ENCODE peak calls at places on chromosomes 6 and 20, in four cellular contexts. E is CD8-positive, alpha-beta T cell; K is tibial artery; B is right atrium auricular region. Q is an unnamed sample.

GRCh38 chr6:41404221-41404866 is 68.9 kb downstream of the NCR2 start:
- DNase-seq in E (no peak), K (no peak), B (no peak), Q (no peak)

GRCh38 chr6:49233483-49233882 is 229.6 kb downstream of the MMUT start:
- DNase-seq in E (no peak), K (no peak), B (no peak), Q (no peak)

GRCh38 chr20:20568604-20569205 is 143.7 kb downstream of the RALGAPA2 start:
- DNase-seq in E (peak; percentile 15), K (no peak), B (no peak), Q (no peak)

GRCh38 chr20:61185181-61185580 is 66.9 kb upstream of the CDH4 start:
- DNase-seq in E (no peak), K (no peak), B (no peak), Q (no peak)

GRCh38 chr6:57158658-57159057 is 13.5 kb upstream of the BAG2 start:
- DNase-seq in E (no peak), K (no peak), B (no peak), Q (no peak)

GRCh38 chr6:52361347-52361944 is 505 bp upstream of the PAQR8 start:
- DNase-seq in E (peak; percentile 27), K (peak; percentile 65), B (peak; percentile 70), Q (no peak)

GRCh38 chr20:50572922-50573777 is 63.0 kb downstream of the PTPN1 start:
- DNase-seq in E (no peak), K (peak; percentile 94), B (peak; percentile 68), Q (peak; percentile 80)

GRCh38 chr6:155315516-155315871 is 1.2 kb upstream of the TFB1M start:
- DNase-seq in E (no peak), K (no peak), B (no peak), Q (no peak)

GRCh38 chr20:44448753-44449546 is 26.7 kb upstream of the TTPAL start:
- DNase-seq in E (no peak), K (no peak), B (no peak), Q (no peak)

GRCh38 chr6:27545271-27546046 is 72.6 kb upstream of the ZNF184 start:
- DNase-seq in E (no peak), K (no peak), B (no peak), Q (no peak)

GRCh38 chr6:44869321-44869897 is 458.7 kb upstream of the RUNX2 start:
- DNase-seq in E (no peak), K (no peak), B (no peak), Q (no peak)

GRCh38 chr6:15953152-15953880 is 175.6 kb upstream of the MYLIP start:
- DNase-seq in E (no peak), K (no peak), B (no peak), Q (no peak)

GRCh38 chr6:53033764-53034163 is 31.4 kb upstream of the FBXO9 start:
- DNase-seq in E (no peak), K (no peak), B (no peak), Q (no peak)

GRCh38 chr6:78810698-78811097 is 56.7 kb upstream of the IRAK1BP1 start:
- DNase-seq in E (no peak), K (no peak), B (no peak), Q (no peak)

GRCh38 chr6:9921366-9921765 is 493.5 kb downstream of the TFAP2A start:
- DNase-seq in E (no peak), K (no peak), B (no peak), Q (no peak)

GRCh38 chr6:24307881-24308280 is 50.0 kb downstream of the DCDC2 start:
- DNase-seq in E (no peak), K (no peak), B (no peak), Q (no peak)

GRCh38 chr6:129646140-129646569 is 63.8 kb downstream of the ARHGAP18 start:
- DNase-seq in E (no peak), K (no peak), B (no peak), Q (no peak)

GRCh38 chr6:54431466-54431865 is 123.2 kb downstream of the TINAG start:
- DNase-seq in E (no peak), K (no peak), B (no peak), Q (no peak)

GRCh38 chr6:139602577-139602976 is 228.1 kb upstream of the CITED2 start:
- DNase-seq in E (no peak), K (no peak), B (no peak), Q (no peak)

GRCh38 chr6:11758878-11759277 is 19.7 kb downstream of the ADTRP start:
- DNase-seq in E (no peak), K (no peak), B (no peak), Q (no peak)

GRCh38 chr6:47076422-47077344 is 34.6 kb upstream of the ADGRF1 start:
- DNase-seq in E (no peak), K (no peak), B (no peak), Q (no peak)

GRCh38 chr6:169070506-169071176 is 183.0 kb downstream of the THBS2 start:
- DNase-seq in E (no peak), K (peak; percentile 98), B (peak; percentile 94), Q (peak; percentile 95)

GRCh38 chr6:106381871-106382270 is 21.4 kb downstream of the CRYBG1 start:
- DNase-seq in E (no peak), K (no peak), B (no peak), Q (no peak)

GRCh38 chr6:128438311-128438916 is 82.0 kb downstream of the PTPRK start:
- DNase-seq in E (no peak), K (no peak), B (no peak), Q (no peak)

GRCh38 chr6:30735668-30736314 is 6.7 kb downstream of the FLOT1 start:
- DNase-seq in E (no peak), K (no peak), B (no peak), Q (no peak)

GRCh38 chr6:3388786-3389185 is 68.1 kb downstream of the SLC22A23 start:
- DNase-seq in E (no peak), K (no peak), B (no peak), Q (no peak)

GRCh38 chr20:823326-823902 is 10.1 kb upstream of the FAM110A start:
- DNase-seq in E (no peak), K (peak; percentile 46), B (no peak), Q (no peak)

GRCh38 chr6:146928503-146928902 is 275.7 kb upstream of the STXBP5 start:
- DNase-seq in E (no peak), K (no peak), B (no peak), Q (no peak)

GRCh38 chr6:56794421-56794820 is 151.7 kb upstream of the DST start:
- DNase-seq in E (no peak), K (no peak), B (no peak), Q (no peak)

GRCh38 chr20:18314786-18315406 is 26.6 kb downstream of the ZNF133 start:
- DNase-seq in E (no peak), K (no peak), B (no peak), Q (no peak)

GRCh38 chr20:58096880-58097813 is 131.3 kb downstream of the ANKRD60 start:
- DNase-seq in E (no peak), K (no peak), B (peak; percentile 50), Q (no peak)

GRCh38 chr6:41286544-41287346 is at the start of gene TREM1:
- DNase-seq in E (no peak), K (peak; percentile 70), B (peak; percentile 72), Q (no peak)

GRCh38 chr20:48831702-48832422 is 4.1 kb upstream of the PREX1 start:
- DNase-seq in E (no peak), K (peak; percentile 82), B (peak; percentile 77), Q (peak; percentile 84)

GRCh38 chr6:33279971-33280511 is 3.1 kb downstream of the B3GALT4 start:
- DNase-seq in E (no peak), K (no peak), B (no peak), Q (no peak)

GRCh38 chr6:169240591-169241390 is 12.9 kb downstream of the THBS2 start:
- DNase-seq in E (no peak), K (peak; percentile 61), B (no peak), Q (no peak)

GRCh38 chr6:31769684-31770371 is 7.3 kb downstream of the VWA7 start:
- DNase-seq in E (peak; percentile 77), K (peak; percentile 82), B (peak; percentile 67), Q (peak; percentile 85)

GRCh38 chr6:160142115-160142715 is 20.6 kb downstream of the SLC22A1 start:
- DNase-seq in E (no peak), K (no peak), B (no peak), Q (no peak)

GRCh38 chr20:53282217-53282955 is 310.2 kb downstream of the TSHZ2 start:
- DNase-seq in E (no peak), K (no peak), B (no peak), Q (no peak)

GRCh38 chr20:3449319-3449718 is 21.5 kb upstream of the ATRN start:
- DNase-seq in E (no peak), K (no peak), B (no peak), Q (no peak)
- H3K27ac ChIP-seq in E (no peak overlapping the region), K (no peak overlapping the region), B (no peak overlapping the region), Q (no peak overlapping the region)

DNA sequence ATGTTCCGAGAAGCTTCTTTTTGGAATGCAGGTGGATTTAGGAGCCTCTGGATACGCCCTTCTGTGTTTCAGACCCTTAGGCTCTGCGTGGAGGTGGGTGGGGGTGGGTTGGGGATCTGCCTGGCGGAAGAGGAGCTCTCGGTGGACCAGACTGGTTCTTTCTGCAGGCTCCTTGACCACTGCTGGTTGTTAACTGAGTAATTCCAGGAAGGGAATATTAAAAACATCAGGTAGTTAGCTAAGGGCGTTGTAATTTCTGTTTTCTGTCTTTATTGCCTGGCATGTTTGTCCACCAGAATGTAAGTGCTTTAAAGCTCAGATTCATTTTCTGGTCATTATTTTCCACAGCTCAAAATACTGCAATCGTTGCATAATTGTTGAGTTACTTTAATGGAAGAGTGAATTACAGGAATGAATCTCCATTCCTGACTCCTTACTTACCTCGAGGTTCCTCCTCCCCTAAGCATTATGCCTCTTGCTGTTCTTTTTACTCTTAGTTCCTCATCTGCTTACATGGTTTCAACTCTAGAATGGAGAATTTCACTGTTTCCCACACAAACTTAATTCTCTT is 5.8 kb downstream of the CDYL start:
- DNase-seq in E (no peak), K (no peak), B (no peak), Q (no peak)
- H3K4me1 ChIP-seq in E (peaks cover 41% of the 10 kb centered on the region), K (peaks cover 35% of the 10 kb centered on the region), B (peaks cover 25% of the 10 kb centered on the region), Q (peaks cover 4% of the 10 kb centered on the region)

DNA sequence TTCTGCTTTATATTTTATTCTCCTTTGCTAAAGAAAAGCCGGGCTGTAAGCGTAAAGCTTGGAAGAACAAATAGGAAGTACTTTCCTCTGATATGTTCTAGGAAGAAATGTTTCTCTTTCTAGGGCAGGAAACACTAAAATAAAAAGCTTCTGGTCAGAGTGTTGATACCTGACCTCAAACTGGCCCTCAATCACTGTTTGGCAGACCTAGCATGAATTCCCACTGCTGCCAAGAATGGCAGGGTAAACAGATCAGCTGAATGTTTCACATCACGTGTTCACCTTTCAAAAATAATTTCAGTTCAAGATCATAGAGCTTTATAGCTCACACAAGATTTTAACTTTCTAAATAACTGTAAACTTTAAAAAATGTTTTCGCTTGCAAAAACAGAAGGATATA is 2.9 kb downstream of the MPC1 start:
- DNase-seq in E (no peak), K (no peak), B (no peak), Q (no peak)
- H3K27ac ChIP-seq in E (no peak overlapping the region), K (no peak overlapping the region), B (peak overlapping the region; percentile 96), Q (no peak overlapping the region)

GRCh38 chr6:112216699-112217551 is 37.4 kb downstream of the LAMA4 start:
- DNase-seq in E (no peak), K (no peak), B (no peak), Q (no peak)

GRCh38 chr6:112221561-112221960 is 32.8 kb downstream of the LAMA4 start:
- DNase-seq in E (no peak), K (no peak), B (no peak), Q (no peak)

GRCh38 chr6:112215901-112216300 is 38.5 kb downstream of the LAMA4 start:
- DNase-seq in E (no peak), K (no peak), B (no peak), Q (no peak)

GRCh38 chr6:112222111-112222726 is 32.1 kb downstream of the LAMA4 start:
- DNase-seq in E (no peak), K (no peak), B (no peak), Q (no peak)

GRCh38 chr6:112218563-112218962 is 35.8 kb downstream of the LAMA4 start:
- DNase-seq in E (no peak), K (no peak), B (peak; percentile 64), Q (peak; percentile 52)
- H3K4me1 ChIP-seq in E (no peaks in the 10 kb centered on the region), K (peaks cover 62% of the 10 kb centered on the region), B (peaks cover 83% of the 10 kb centered on the region), Q (peaks cover 4% of the 10 kb centered on the region)

GRCh38 chr6:21997414-21998037 is 299.3 kb downstream of the PRL start:
- DNase-seq in E (no peak), K (no peak), B (no peak), Q (no peak)
- H3K27ac ChIP-seq in E (no peak overlapping the region), K (no peak overlapping the region), B (no peak overlapping the region), Q (no peak overlapping the region)